ENCODE peak calls at places on chromosome 10, in ten cellular contexts. U is fibroblast of the conjunctiva, H is GM10248, L is right cardiac atrium, O is neural crest cell, F is colonic mucosa, R is HT-29, K is ureter, J is HFFc6, P is hepatic stellate cell. I is an unnamed sample.

GRCh38 chr10:116849271-116850057 is at the start of gene ENO4:
- DNase-seq in K (peak; percentile 89), L (peak; percentile 88), P (no peak), H (peak; percentile 78), F (peak; percentile 80), J (peak; percentile 63), R (peak; percentile 73), U (peak; percentile 47), O (peak; percentile 75), I (peak; percentile 92)

GRCh38 chr10:118917701-118918100 is 111.8 kb upstream of the NANOS1 start:
- DNase-seq in R (no peak), K (no peak), F (no peak), O (no peak), H (no peak), P (no peak), J (no peak), U (no peak), L (no peak), I (no peak)

GRCh38 chr10:30028006-30028441 is 31.4 kb downstream of the JCAD start:
- DNase-seq in J (no peak), K (peak; percentile 62), P (no peak), O (no peak), R (peak; percentile 75), L (peak; percentile 85), H (no peak), U (peak; percentile 10), F (no peak), I (peak; percentile 58)

GRCh38 chr10:59674211-59674836 is 35.3 kb downstream of the SLC16A9 start:
- DNase-seq in O (no peak), R (peak; percentile 19), K (no peak), F (peak; percentile 68), J (no peak), L (no peak), H (no peak), P (peak; percentile 36), U (no peak), I (no peak)

GRCh38 chr10:48945441-48946143 is 6.0 kb upstream of the LRRC18 start:
- DNase-seq in K (no peak), U (no peak), H (no peak), J (no peak), P (no peak), O (no peak), R (peak; percentile 18), L (no peak), F (peak; percentile 38), I (no peak)

GRCh38 chr10:89588671-89589070 is 53.3 kb upstream of the SLC16A12 start:
- DNase-seq in R (no peak), U (no peak), P (no peak), L (no peak), F (no peak), J (no peak), H (no peak), K (no peak), O (no peak), I (no peak)

GRCh38 chr10:49502358-49502757 is 36.6 kb downstream of the ERCC6 start:
- DNase-seq in F (no peak), J (no peak), P (no peak), K (no peak), R (no peak), H (no peak), U (no peak), O (no peak), L (no peak), I (no peak)

GRCh38 chr10:78316451-78316931 is 282.8 kb downstream of the RPS24 start:
- DNase-seq in K (peak; percentile 48), U (no peak), H (no peak), O (no peak), P (no peak), J (peak; percentile 82), L (peak; percentile 82), R (no peak), F (peak; percentile 16), I (no peak)

GRCh38 chr10:84428711-84429110 is 100.3 kb downstream of the CCSER2 start:
- DNase-seq in K (no peak), F (no peak), J (no peak), R (no peak), O (no peak), H (no peak), L (no peak), P (no peak), U (no peak), I (no peak)

GRCh38 chr10:17059197-17059688 is 70.4 kb downstream of the CUBN start:
- DNase-seq in L (no peak), O (no peak), J (peak; percentile 85), U (peak; percentile 89), R (peak; percentile 16), H (no peak), F (no peak), P (peak; percentile 43), K (no peak), I (no peak)

I was measured in body of pancreas.